ENCODE peak calls at places on chromosomes 2 and 18, in six cellular contexts. L, Y, D, B, H and X are unnamed samples.

GRCh38 chr18:13530879-13531387 is 195.4 kb downstream of the FAM210A start:
- DNase-seq in L (no peak), Y (peak), D (peak), B (no peak), H (no peak), X (no peak)

GRCh38 chr2:197311521-197312033 is 997 bp upstream of the ANKRD44 start:
- DNase-seq in L (no peak), Y (no peak), D (no peak), B (no peak), H (peak), X (no peak)

GRCh38 chr2:33068261-33068660 is 121.5 kb downstream of the LTBP1 start:
- DNase-seq in L (no peak), Y (no peak), D (no peak), B (peak), H (peak), X (no peak)

GRCh38 chr2:10982931-10983701 is 71.4 kb downstream of the KCNF1 start:
- DNase-seq in L (no peak), Y (peak), D (peak), B (no peak), H (no peak), X (no peak)

GRCh38 chr2:241876528-241877196 is 7.1 kb downstream of the RTP5 start:
- DNase-seq in L (no peak), Y (no peak), D (no peak), B (no peak), H (no peak), X (no peak)

GRCh38 chr2:68251855-68252406 is 401 bp downstream of the PPP3R1 start:
- DNase-seq in L (no peak), Y (peak), D (no peak), B (no peak), H (peak), X (no peak)

GRCh38 chr2:26500406-26500805 is 22.5 kb upstream of the OTOF start:
- DNase-seq in L (no peak), Y (no peak), D (no peak), B (no peak), H (no peak), X (no peak)

GRCh38 chr2:62202729-62203128 is 6.8 kb downstream of the B3GNT2 start:
- DNase-seq in L (no peak), Y (no peak), D (no peak), B (no peak), H (no peak), X (no peak)

GRCh38 chr2:206082298-206082843 is 3.6 kb downstream of the INO80D start:
- DNase-seq in L (no peak), Y (no peak), D (peak), B (no peak), H (no peak), X (no peak)

GRCh38 chr2:165793779-165794519 is at the start of gene GALNT3:
- DNase-seq in L (peak), Y (peak), D (peak), B (no peak), H (peak), X (no peak)

GRCh38 chr2:183179156-183179555 is 54.9 kb downstream of the NUP35 start:
- DNase-seq in L (no peak), Y (no peak), D (no peak), B (no peak), H (no peak), X (no peak)

GRCh38 chr2:49807689-49808088 is 653.4 kb upstream of the FSHR start:
- DNase-seq in L (no peak), Y (no peak), D (no peak), B (no peak), H (no peak), X (no peak)

GRCh38 chr2:220994841-220995240 is 577.3 kb downstream of the EPHA4 start:
- DNase-seq in L (no peak), Y (no peak), D (no peak), B (no peak), H (no peak), X (no peak)

GRCh38 chr18:74836296-74837139 is 238.8 kb downstream of the ZNF407 start:
- DNase-seq in L (no peak), Y (peak), D (peak), B (no peak), H (peak), X (no peak)

GRCh38 chr2:96596596-96596995 is 41.5 kb downstream of the KANSL3 start:
- DNase-seq in L (no peak), Y (no peak), D (no peak), B (no peak), H (no peak), X (no peak)

GRCh38 chr18:12862467-12862866 is 21.6 kb downstream of the PTPN2 start:
- DNase-seq in L (no peak), Y (peak), D (peak), B (no peak), H (peak), X (no peak)

GRCh38 chr2:241272298-241272721 is 43.2 kb downstream of the HDLBP start:
- DNase-seq in L (peak), Y (peak), D (peak), B (no peak), H (no peak), X (no peak)

GRCh38 chr2:57497489-57498096 is 549.0 kb upstream of the VRK2 start:
- DNase-seq in L (peak), Y (peak), D (peak), B (no peak), H (peak), X (peak)

GRCh38 chr2:159902722-159903121 is 104.7 kb upstream of the CD302 start:
- DNase-seq in L (no peak), Y (no peak), D (no peak), B (no peak), H (no peak), X (no peak)

GRCh38 chr2:170177950-170178781 is at the start of gene MYO3B:
- DNase-seq in L (no peak), Y (no peak), D (no peak), B (no peak), H (peak), X (no peak)

GRCh38 chr18:12944724-12945123 is 3.1 kb upstream of the SEH1L start:
- DNase-seq in L (no peak), Y (no peak), D (peak), B (no peak), H (no peak), X (no peak)

GRCh38 chr18:74249181-74249968 is 42.4 kb downstream of the CYB5A start:
- DNase-seq in L (no peak), Y (peak), D (no peak), B (peak), H (peak), X (peak)

GRCh38 chr2:10614940-10615339 is 74.8 kb downstream of the NOL10 start:
- DNase-seq in L (no peak), Y (no peak), D (peak), B (no peak), H (peak), X (no peak)

GRCh38 chr2:151556121-151556520 is 146.4 kb downstream of the RIF1 start:
- DNase-seq in L (no peak), Y (no peak), D (no peak), B (no peak), H (no peak), X (no peak)
- TF ChIP-seq CTCF in L (no peak), Y (no peak), D (no peak), B (no peak), H (no peak), X (no peak)

GRCh38 chr2:219350938-219351280 is 18.4 kb upstream of the RESP18 start:
- DNase-seq in L (peak), Y (no peak), D (no peak), B (no peak), H (no peak), X (no peak)

GRCh38 chr2:219350215-219350937 is 17.8 kb upstream of the RESP18 start:
- DNase-seq in L (no peak), Y (no peak), D (no peak), B (no peak), H (no peak), X (no peak)

GRCh38 chr2:219354582-219354981 is 22.0 kb upstream of the RESP18 start:
- DNase-seq in L (no peak), Y (no peak), D (no peak), B (no peak), H (no peak), X (no peak)

GRCh38 chr2:219353129-219353528 is 20.6 kb upstream of the RESP18 start:
- DNase-seq in L (no peak), Y (no peak), D (no peak), B (no peak), H (no peak), X (no peak)

GRCh38 chr2:219352448-219353023 is 20.0 kb upstream of the RESP18 start:
- DNase-seq in L (peak), Y (peak), D (peak), B (no peak), H (peak), X (peak)
- TF ChIP-seq CTCF in L (peak), Y (peak), D (peak), B (peak), H (peak), X (peak)

GRCh38 chr2:239329972-239330572 is 70.7 kb downstream of the HDAC4 start:
- DNase-seq in L (no peak), Y (no peak), D (no peak), B (no peak), H (no peak), X (no peak)
- TF ChIP-seq CTCF in L (no peak), Y (no peak), D (no peak), B (no peak), H (no peak), X (no peak)

DNA sequence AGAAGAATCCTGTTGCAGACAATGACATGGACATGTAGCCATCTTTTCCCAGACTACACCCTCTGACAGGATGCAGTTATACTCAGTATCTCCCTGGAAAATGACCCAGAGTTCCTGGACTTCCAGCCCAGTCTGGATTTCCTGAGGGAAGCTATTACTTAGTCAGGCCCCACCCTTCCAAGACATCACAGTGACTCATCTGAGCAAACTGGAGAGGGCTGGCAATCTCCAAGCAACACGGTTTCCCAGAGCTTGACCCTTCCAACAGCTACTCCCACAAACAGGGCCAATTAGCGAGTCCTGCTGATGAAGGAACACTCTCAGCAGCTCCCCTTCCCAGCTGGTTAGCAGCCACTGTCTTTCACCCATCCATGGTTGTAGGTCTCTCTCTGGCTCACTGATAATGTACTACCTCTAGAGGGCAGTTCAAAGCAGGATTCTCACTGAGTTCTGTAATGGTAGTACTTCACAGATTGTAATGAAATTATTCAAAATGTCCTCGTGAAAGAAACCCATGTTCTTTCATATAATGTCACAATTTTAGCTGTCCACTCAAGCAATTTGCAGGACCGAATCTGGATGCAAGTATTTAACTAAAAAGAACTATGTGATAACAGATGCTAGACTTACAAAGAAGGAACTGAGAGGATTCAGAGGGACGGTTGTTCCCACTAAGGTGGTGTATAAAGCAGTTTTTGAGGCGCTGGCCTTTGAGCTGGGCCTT is 110.2 kb downstream of the MDH1 start:
- DNase-seq in L (no peak), Y (peak), D (peak), B (peak), H (peak), X (no peak)
- TF ChIP-seq CTCF in L (peak), Y (peak), D (peak), B (peak), H (peak), X (no peak)

DNA sequence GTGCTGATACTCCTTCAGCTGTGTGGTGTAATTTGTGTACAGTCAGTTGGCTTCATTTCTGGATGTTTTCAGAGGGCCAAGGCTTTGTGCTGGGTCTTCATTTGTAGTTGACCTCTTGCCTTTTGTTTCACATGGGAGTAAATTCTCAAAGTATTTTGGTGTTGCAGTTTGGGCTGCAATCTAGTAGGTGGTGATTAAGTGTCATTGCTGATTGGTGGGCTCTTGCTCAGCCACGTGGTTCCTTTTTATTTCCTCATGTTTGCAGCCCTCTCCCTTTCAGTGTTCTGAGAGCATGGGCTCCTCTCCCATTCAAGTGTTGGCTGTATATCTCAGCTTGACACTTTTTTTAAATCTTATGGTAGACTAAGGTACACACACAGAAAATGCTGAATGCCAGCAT is 96.8 kb downstream of the SNTG2 start:
- DNase-seq in L (no peak), Y (no peak), D (no peak), B (no peak), H (no peak), X (no peak)
- TF ChIP-seq CTCF in L (no peak), Y (no peak), D (no peak), B (peak), H (no peak), X (no peak)

DNA sequence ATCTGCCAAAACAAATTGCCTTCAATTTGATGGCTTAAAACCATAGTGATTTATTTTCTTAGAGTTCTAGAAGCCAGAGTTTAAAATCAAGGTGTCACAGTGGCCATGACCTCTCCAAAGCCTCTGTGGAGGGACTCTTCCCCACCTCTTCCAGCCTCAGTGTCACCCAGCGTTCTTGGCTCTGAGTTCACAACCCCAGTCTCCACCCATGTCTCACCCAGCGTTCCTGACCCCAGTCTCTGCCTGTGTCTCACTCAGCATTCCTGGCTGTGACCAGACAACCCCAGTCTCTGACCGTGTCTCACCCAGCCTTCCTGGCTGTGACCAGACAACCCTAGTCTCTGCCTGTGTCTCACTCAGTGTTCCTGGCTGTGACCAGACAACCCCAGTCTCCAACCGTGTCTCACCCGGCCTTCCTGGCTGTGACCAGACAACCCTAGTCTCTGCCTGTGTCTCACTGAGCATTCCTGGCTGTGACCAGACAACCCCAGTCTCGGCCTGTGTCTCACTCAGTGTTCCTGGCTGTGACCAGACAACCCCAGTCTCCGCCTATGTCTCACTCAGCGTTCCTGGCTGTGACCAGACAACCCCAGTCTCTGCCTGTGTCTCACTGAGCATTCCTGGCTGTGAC is 299.3 kb downstream of the GALR1 start:
- DNase-seq in L (no peak), Y (no peak), D (no peak), B (no peak), H (no peak), X (no peak)
- TF ChIP-seq CTCF in L (no peak), Y (no peak), D (no peak), B (no peak), H (no peak), X (no peak)

DNA sequence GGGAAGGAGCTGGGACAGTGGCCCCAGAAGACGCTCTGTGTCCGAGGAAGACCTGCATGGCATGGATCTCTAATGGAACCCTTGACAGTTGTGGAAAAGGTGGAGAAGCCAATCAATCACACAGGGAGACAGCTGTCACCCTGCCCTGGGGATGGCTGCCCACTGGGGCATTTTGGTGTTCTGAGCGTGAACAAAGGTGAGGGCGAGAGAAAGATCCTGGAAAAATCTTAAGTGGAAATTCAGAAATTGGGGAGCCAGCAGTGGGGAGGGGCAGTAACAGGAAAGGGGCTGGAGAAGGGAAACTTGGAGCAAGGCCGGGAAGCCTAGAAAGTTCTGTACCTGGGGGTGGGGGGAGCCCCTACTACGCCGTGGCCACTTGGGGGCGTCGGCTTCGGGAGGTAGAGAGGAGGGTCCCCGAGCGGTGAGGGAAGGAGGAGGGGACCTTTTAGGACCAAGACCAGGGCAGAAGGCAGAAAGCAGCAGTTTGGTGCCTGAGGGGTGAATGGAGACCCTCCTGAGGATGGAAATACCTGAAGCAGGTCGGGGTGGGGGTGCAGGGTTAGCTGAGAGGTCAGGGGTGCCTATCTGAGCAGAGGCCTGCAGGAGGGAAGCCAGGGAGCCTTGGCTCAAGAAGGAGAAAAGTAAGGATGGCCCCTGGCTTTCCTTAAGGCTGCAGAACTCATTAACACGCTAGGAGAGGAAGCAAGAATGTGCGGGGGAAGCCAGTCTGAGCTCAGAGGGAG is 30.0 kb downstream of the NGEF start:
- DNase-seq in L (no peak), Y (no peak), D (no peak), B (no peak), H (no peak), X (no peak)
- TF ChIP-seq CTCF in L (no peak), Y (no peak), D (no peak), B (no peak), H (no peak), X (no peak)